ENCODE peak calls at places on chromosomes 12 and 14, in nine cellular contexts. C is suprapubic skin, J is esophagus muscularis mucosa, R is GM06990, K is pancreas, V is cardiac muscle cell, T is tibial nerve, H is upper lobe of right lung, F is fibroblast of lung. W is an unnamed sample. For H3K36me3, the result is how much of the 10 kb centered on the place peaks cover.

GRCh38 chr14:61227893-61228591 is 53.1 kb downstream of the TMEM30B start:
- DNase-seq in C (no peak), J (no peak), R (no peak), K (no peak), V (no peak), T (no peak), H (no peak), F (no peak), W (no peak)

GRCh38 chr14:90654831-90655276 is 161.4 kb downstream of the TTC7B start:
- DNase-seq in C (no peak), J (no peak), R (no peak), K (no peak), V (peak), T (no peak), H (no peak), F (peak), W (no peak)

GRCh38 chr12:102486153-102486552 is 5.8 kb upstream of the IGF1 start:
- DNase-seq in C (no peak), J (no peak), R (no peak), K (no peak), V (no peak), T (no peak), H (no peak), F (no peak), W (no peak)

GRCh38 chr14:91142214-91142668 is 28.4 kb downstream of the DGLUCY start:
- DNase-seq in C (no peak), J (no peak), R (peak), K (no peak), V (no peak), T (no peak), H (no peak), F (no peak), W (no peak)

GRCh38 chr12:127963926-127964325 is 303.0 kb upstream of the TMEM132C start:
- DNase-seq in C (no peak), J (no peak), R (no peak), K (no peak), V (no peak), T (no peak), H (no peak), F (peak), W (no peak)

GRCh38 chr12:65881348-65881961 is 57.2 kb downstream of the HMGA2 start:
- DNase-seq in C (no peak), J (no peak), R (no peak), K (no peak), V (peak), T (peak), H (no peak), F (peak), W (no peak)

GRCh38 chr12:30794591-30795409 is 40.0 kb upstream of the CAPRIN2 start:
- DNase-seq in C (no peak), J (no peak), R (no peak), K (no peak), V (peak), T (no peak), H (no peak), F (peak), W (peak)

GRCh38 chr14:35401853-35402252 is 2.7 kb downstream of the NFKBIA start:
- DNase-seq in C (no peak), J (no peak), R (no peak), K (no peak), V (peak), T (no peak), H (no peak), F (no peak), W (no peak)

GRCh38 chr12:46944771-46945170 is 119.0 kb upstream of the SLC38A4 start:
- DNase-seq in C (no peak), J (no peak), R (no peak), K (no peak), V (no peak), T (no peak), H (no peak), F (no peak), W (no peak)

GRCh38 chr12:121400332-121401139 is 618 bp downstream of the RNF34 start:
- DNase-seq in C (peak), J (no peak), R (peak), K (peak), V (peak), T (peak), H (no peak), F (peak), W (no peak)

GRCh38 chr12:59632408-59632807 is 36.6 kb downstream of the SLC16A7 start:
- DNase-seq in C (no peak), J (no peak), R (no peak), K (no peak), V (peak), T (peak), H (no peak), F (no peak), W (no peak)

GRCh38 chr12:1776139-1776975 is 44.0 kb upstream of the LRTM2 start:
- DNase-seq in C (no peak), J (no peak), R (no peak), K (no peak), V (peak), T (no peak), H (no peak), F (peak), W (no peak)

DNA sequence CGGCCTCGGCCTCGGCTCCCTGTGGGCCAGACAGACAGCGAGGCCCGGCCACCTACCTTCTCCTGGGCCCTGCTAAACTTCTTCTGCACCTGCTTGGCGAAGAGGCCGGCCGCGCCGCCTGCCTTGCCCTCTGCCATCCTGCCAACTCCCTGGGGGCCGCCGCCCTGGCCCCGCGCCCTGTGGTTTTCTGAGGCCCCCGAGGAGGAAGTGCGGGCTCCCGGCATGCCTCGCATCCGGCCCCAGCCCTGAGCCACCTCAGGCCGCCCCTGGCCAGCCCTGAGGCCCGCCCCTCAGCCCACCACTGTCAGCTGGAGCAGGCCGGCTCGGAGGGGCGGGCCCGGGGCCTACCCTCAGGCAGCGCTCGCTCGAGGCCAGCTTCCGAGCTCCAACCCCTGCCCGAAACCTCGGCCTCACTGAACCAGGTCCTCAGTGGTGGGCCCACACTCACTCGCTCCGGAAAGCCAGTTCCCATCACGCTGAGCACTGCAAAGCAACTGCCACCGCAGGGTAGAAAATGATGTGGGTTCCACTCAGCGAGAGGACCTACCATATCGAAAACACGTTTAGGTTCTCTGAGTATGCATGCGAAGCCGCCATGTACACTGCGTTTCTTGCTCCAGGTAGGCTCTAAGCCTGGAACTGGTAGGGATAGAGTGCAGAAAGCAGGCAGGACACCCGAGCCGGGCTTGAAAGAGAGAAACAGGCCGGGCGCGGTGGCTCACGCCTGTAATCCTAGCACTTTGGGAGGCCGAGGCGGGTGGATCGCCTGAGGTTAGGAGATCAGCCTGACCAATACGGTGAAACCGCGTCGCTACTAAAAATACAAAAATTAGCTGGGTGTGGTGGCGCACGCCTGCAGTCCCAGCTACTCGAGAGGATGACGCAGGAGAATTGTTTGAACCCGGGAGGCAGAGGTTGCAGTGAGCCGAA is at the start of gene BIN2:
- DNase-seq in C (peak), J (no peak), R (peak), K (peak), V (no peak), T (no peak), H (peak), F (no peak), W (no peak)
- H3K36me3 ChIP-seq in C (under half), J (under half), R (under half), K (under half), V (under half), T (under half), H (under half), F (under half), W (under half)

DNA sequence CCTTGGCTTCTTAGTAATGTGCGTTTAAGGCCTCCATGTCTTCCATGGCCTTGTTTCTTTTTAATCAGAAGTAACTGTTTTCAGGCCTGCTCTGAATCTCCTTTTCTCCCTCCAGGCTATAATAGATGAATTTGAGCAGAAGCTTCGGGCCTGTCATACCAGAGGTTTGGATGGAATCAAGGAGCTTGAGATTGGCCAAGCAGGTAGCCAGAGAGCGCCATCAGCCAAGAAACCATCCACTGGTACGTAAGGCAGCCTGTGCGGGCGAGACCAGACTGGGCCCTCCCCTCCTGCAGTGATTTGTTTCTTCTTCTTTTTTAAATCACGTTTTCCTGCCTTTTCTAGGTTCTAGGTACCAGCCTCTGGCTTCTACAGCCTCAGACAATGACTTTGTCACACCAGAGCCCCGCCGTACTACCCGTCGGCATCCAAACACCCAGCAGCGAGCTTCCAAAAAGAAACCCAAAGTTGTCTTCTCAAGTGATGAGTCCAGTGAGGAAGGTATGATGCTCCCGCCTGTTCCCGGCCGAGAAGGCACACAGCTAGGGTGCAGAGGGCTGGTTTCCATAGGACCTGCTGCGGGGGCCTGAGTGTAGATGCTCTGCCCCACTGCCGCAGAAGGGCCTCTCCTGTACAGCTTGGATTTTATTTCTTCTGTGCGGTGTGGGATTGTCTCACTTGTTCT is 3.6 kb upstream of the GAPDH start:
- DNase-seq in C (no peak), J (no peak), R (no peak), K (no peak), V (no peak), T (no peak), H (no peak), F (no peak), W (no peak)
- H3K36me3 ChIP-seq in C (half or more), J (half or more), R (half or more), K (half or more), V (half or more), T (half or more), H (half or more), F (under half), W (under half)

GRCh38 chr14:95126906-95127530 is 30.3 kb downstream of the DICER1 start:
- DNase-seq in C (no peak), J (no peak), R (no peak), K (no peak), V (no peak), T (no peak), H (no peak), F (no peak), W (no peak)
- H3K36me3 ChIP-seq in C (under half), J (under half), R (under half), K (under half), V (under half), T (half or more), H (half or more), F (under half), W (under half)

DNA sequence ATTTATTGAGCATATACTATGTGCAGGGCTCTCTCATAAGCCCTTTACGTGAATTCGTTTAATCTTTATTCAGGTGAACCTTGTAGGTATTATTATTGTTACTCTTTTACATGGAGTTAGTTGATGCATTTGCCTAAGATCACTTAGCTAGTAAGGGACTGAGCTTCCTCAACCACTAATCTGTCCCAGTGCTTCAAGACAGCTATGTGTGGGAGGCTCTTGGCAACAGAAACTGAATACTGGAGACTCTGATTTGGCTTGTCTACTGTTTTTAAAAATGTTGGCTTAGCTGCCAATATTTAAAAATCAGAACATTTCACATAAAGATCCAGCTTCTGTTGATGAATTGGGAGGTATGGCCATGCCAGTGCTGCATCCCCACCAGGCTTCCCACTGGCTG is 6.8 kb downstream of the KNTC1 start:
- DNase-seq in C (no peak), J (no peak), R (no peak), K (no peak), V (peak), T (no peak), H (no peak), F (peak), W (no peak)
- H3K36me3 ChIP-seq in C (under half), J (under half), R (under half), K (under half), V (under half), T (under half), H (under half), F (under half), W (under half)

GRCh38 chr14:75439989-75440388 is 12.2 kb downstream of the JDP2 start:
- DNase-seq in C (no peak), J (no peak), R (no peak), K (no peak), V (no peak), T (no peak), H (no peak), F (no peak), W (no peak)

GRCh38 chr14:75442166-75442565 is 14.3 kb downstream of the JDP2 start:
- DNase-seq in C (no peak), J (no peak), R (no peak), K (no peak), V (no peak), T (no peak), H (no peak), F (no peak), W (no peak)

GRCh38 chr14:75441731-75442130 is 13.9 kb downstream of the JDP2 start:
- DNase-seq in C (no peak), J (no peak), R (no peak), K (no peak), V (no peak), T (no peak), H (no peak), F (no peak), W (no peak)

GRCh38 chr14:75442642-75443041 is 14.8 kb downstream of the JDP2 start:
- DNase-seq in C (no peak), J (no peak), R (no peak), K (no peak), V (peak), T (no peak), H (no peak), F (peak), W (no peak)

GRCh38 chr14:75440733-75441474 is 13.1 kb downstream of the JDP2 start:
- DNase-seq in C (no peak), J (no peak), R (no peak), K (peak), V (peak), T (peak), H (no peak), F (peak), W (no peak)
- H3K36me3 ChIP-seq in C (under half), J (under half), R (under half), K (under half), V (under half), T (half or more), H (half or more), F (under half), W (under half)

GRCh38 chr12:109512608-109513007 is 35.2 kb downstream of the UBE3B start:
- DNase-seq in C (no peak), J (no peak), R (no peak), K (no peak), V (no peak), T (no peak), H (no peak), F (no peak), W (no peak)
- H3K36me3 ChIP-seq in C (half or more), J (half or more), R (under half), K (half or more), V (half or more), T (half or more), H (half or more), F (under half), W (under half)

GRCh38 chr12:49030119-49030518 is 11.5 kb upstream of the PRKAG1 start:
- DNase-seq in C (no peak), J (no peak), R (no peak), K (no peak), V (no peak), T (no peak), H (no peak), F (no peak), W (no peak)
- H3K36me3 ChIP-seq in C (half or more), J (half or more), R (half or more), K (half or more), V (half or more), T (half or more), H (half or more), F (under half), W (under half)

GRCh38 chr12:76379261-76379660 is 31.0 kb upstream of the BBS10 start:
- DNase-seq in C (no peak), J (no peak), R (no peak), K (no peak), V (no peak), T (no peak), H (no peak), F (no peak), W (no peak)
- H3K36me3 ChIP-seq in C (half or more), J (under half), R (under half), K (under half), V (under half), T (half or more), H (half or more), F (under half), W (under half)